ENCODE peak calls at places on chromosomes 6 and 20, in four cellular contexts. X is stimulated activated CD4-positive, alpha-beta T cell treated with anti-CD3 and anti-CD28 coated beads, Interleukin-2, amount 100 ng/mL, for 48 hours; T is AG04450; L is T1000. O is an unnamed sample.

GRCh38 chr6:84568971-84569370 is 195.4 kb downstream of the TBX18 start:
- DNase-seq in X (no peak), T (no peak), L (no peak), O (no peak)

GRCh38 chr6:134984821-134985220 is 34.9 kb upstream of the ALDH8A1 start:
- DNase-seq in X (no peak), T (peak; percentile 8), L (no peak), O (no peak)

GRCh38 chr20:38790210-38791053 is 15.1 kb upstream of the PPP1R16B start:
- DNase-seq in X (no peak), T (no peak), L (no peak), O (no peak)

GRCh38 chr20:36574278-36575065 is 1.1 kb downstream of the TGIF2 start:
- DNase-seq in X (peak; percentile 37), T (no peak), L (peak; percentile 38), O (no peak)

GRCh38 chr6:3162067-3162497 is 4.7 kb upstream of the TUBB2A start:
- DNase-seq in X (no peak), T (no peak), L (no peak), O (no peak)

GRCh38 chr6:6362051-6362450 is 41.6 kb upstream of the F13A1 start:
- DNase-seq in X (no peak), T (no peak), L (no peak), O (no peak)

GRCh38 chr6:84854801-84855400 is 90.5 kb upstream of the TBX18 start:
- DNase-seq in X (no peak), T (no peak), L (no peak), O (no peak)

GRCh38 chr6:71473908-71474307 is 185.3 kb downstream of the OGFRL1 start:
- DNase-seq in X (no peak), T (peak; percentile 68), L (peak; percentile 44), O (peak; percentile 97)

GRCh38 chr6:84013931-84014330 is 19.6 kb upstream of the MRAP2 start:
- DNase-seq in X (no peak), T (no peak), L (no peak), O (no peak)

GRCh38 chr6:98695076-98695816 is 139.1 kb upstream of the POU3F2 start:
- DNase-seq in X (no peak), T (no peak), L (no peak), O (no peak)

GRCh38 chr20:50450961-50451752 is 59.0 kb upstream of the PTPN1 start:
- DNase-seq in X (no peak), T (no peak), L (no peak), O (no peak)

GRCh38 chr6:3373597-3374203 is 83.2 kb downstream of the SLC22A23 start:
- DNase-seq in X (no peak), T (no peak), L (no peak), O (no peak)

GRCh38 chr6:99219788-99220187 is 129.7 kb downstream of the FAXC start:
- DNase-seq in X (no peak), T (no peak), L (no peak), O (no peak)

GRCh38 chr6:5584072-5584471 is 322.8 kb downstream of the FARS2 start:
- DNase-seq in X (no peak), T (peak; percentile 48), L (no peak), O (no peak)

GRCh38 chr6:40394381-40394780 is 192.8 kb downstream of the LRFN2 start:
- DNase-seq in X (no peak), T (no peak), L (no peak), O (no peak)

GRCh38 chr20:18057106-18057993 is at the start of gene OVOL2:
- DNase-seq in X (no peak), T (no peak), L (no peak), O (no peak)

GRCh38 chr20:15656124-15656523 is 917.1 kb downstream of the KIF16B start:
- DNase-seq in X (no peak), T (no peak), L (no peak), O (no peak)

GRCh38 chr6:129936329-129937165 is 75.4 kb upstream of the TMEM244 start:
- DNase-seq in X (peak; percentile 43), T (peak; percentile 29), L (peak; percentile 11), O (no peak)

GRCh38 chr20:45592574-45593189 is 13.6 kb upstream of the WFDC8 start:
- DNase-seq in X (peak; percentile 10), T (no peak), L (no peak), O (no peak)

GRCh38 chr20:61121661-61122060 is 130.4 kb upstream of the CDH4 start:
- DNase-seq in X (no peak), T (no peak), L (no peak), O (no peak)

GRCh38 chr20:58058421-58059140 is 169.9 kb downstream of the ANKRD60 start:
- DNase-seq in X (no peak), T (no peak), L (no peak), O (no peak)

GRCh38 chr6:336159-337114 is 44.1 kb downstream of the DUSP22 start:
- DNase-seq in X (no peak), T (no peak), L (no peak), O (no peak)

GRCh38 chr6:137782166-137783039 is 84.7 kb upstream of the TNFAIP3 start:
- DNase-seq in X (no peak), T (no peak), L (no peak), O (no peak)

GRCh38 chr20:3811421-3812258 is 8.7 kb upstream of the AP5S1 start:
- DNase-seq in X (peak; percentile 82), T (peak; percentile 99), L (peak; percentile 97), O (peak; percentile 95)

GRCh38 chr6:119445666-119446622 is 96.4 kb upstream of the MAN1A1 start:
- DNase-seq in X (no peak), T (no peak), L (no peak), O (peak; percentile 39)

GRCh38 chr6:152948150-152948768 is 34.6 kb downstream of the FBXO5 start:
- DNase-seq in X (no peak), T (peak; percentile 3), L (no peak), O (no peak)

GRCh38 chr6:96604420-96604819 is 41.5 kb downstream of the FHL5 start:
- DNase-seq in X (no peak), T (no peak), L (no peak), O (no peak)

GRCh38 chr20:45445805-45446562 is 23.6 kb upstream of the WFDC2 start:
- DNase-seq in X (peak; percentile 50), T (no peak), L (no peak), O (no peak)

GRCh38 chr6:163384510-163384909 is 30.0 kb upstream of the QKI start:
- DNase-seq in X (no peak), T (no peak), L (no peak), O (no peak)

GRCh38 chr6:104789770-104790190 is 69.9 kb downstream of the HACE1 start:
- DNase-seq in X (no peak), T (peak; percentile 10), L (no peak), O (no peak)

GRCh38 chr6:144497650-144498049 is 212.5 kb downstream of the UTRN start:
- DNase-seq in X (no peak), T (no peak), L (no peak), O (no peak)

GRCh38 chr6:106847116-106847515 is 127.4 kb downstream of the CD24 start:
- DNase-seq in X (no peak), T (no peak), L (no peak), O (no peak)